ENCODE peak calls at places on chromosomes 6 and 20, in six cellular contexts. E is GM12891, Q is GM12878, T is HepG2, G is H1, A is K562. S is an unnamed sample.

GRCh38 chr6:23339268-23339667 is 769.9 kb downstream of the HDGFL1 start:
- DNase-seq in E (no peak), Q (no peak), T (no peak), G (no peak), A (no peak), S (no peak)

GRCh38 chr6:75922226-75922625 is 150.2 kb downstream of the IMPG1 start:
- DNase-seq in E (no peak), Q (no peak), T (no peak), G (no peak), A (no peak), S (no peak)

GRCh38 chr6:16496982-16497823 is 258.8 kb downstream of the GMPR start:
- DNase-seq in E (no peak), Q (no peak), T (no peak), G (no peak), A (no peak), S (no peak)

GRCh38 chr20:25984933-25985332 is 288.3 kb upstream of the ZNF337 start:
- DNase-seq in E (no peak), Q (no peak), T (no peak), G (no peak), A (peak), S (no peak)

GRCh38 chr6:101433141-101433540 is 39.6 kb downstream of the GRIK2 start:
- DNase-seq in E (no peak), Q (no peak), T (no peak), G (no peak), A (no peak), S (no peak)

GRCh38 chr6:17277256-17277655 is 3.9 kb upstream of the RBM24 start:
- DNase-seq in E (no peak), Q (no peak), T (no peak), G (no peak), A (no peak), S (no peak)

GRCh38 chr6:121216928-121217327 is 117.4 kb downstream of the TBC1D32 start:
- DNase-seq in E (no peak), Q (no peak), T (no peak), G (no peak), A (no peak), S (no peak)

GRCh38 chr6:149364558-149364957 is 35.5 kb upstream of the SUMO4 start:
- DNase-seq in E (no peak), Q (no peak), T (no peak), G (no peak), A (no peak), S (no peak)

GRCh38 chr20:40467703-40468411 is 221.2 kb downstream of the MAFB start:
- DNase-seq in E (no peak), Q (no peak), T (no peak), G (no peak), A (no peak), S (no peak)

GRCh38 chr6:19697744-19698290 is 139.4 kb upstream of the ID4 start:
- DNase-seq in E (no peak), Q (no peak), T (no peak), G (no peak), A (no peak), S (no peak)

GRCh38 chr20:48047453-48047852 is 262.2 kb upstream of the SULF2 start:
- DNase-seq in E (no peak), Q (no peak), T (no peak), G (no peak), A (no peak), S (no peak)

GRCh38 chr20:536426-537012 is 7.1 kb downstream of the CSNK2A1 start:
- DNase-seq in E (no peak), Q (no peak), T (no peak), G (no peak), A (no peak), S (no peak)
- TF ChIP-seq TAF1 in E (no peak), Q (no peak), T (no peak), G (no peak), A (no peak), S (no peak)

GRCh38 chr6:39791850-39792500 is at the start of gene DAAM2:
- DNase-seq in E (no peak), Q (no peak), T (no peak), G (peak), A (no peak), S (no peak)
- TF ChIP-seq POLR2AphosphoS5 in E (no peak), Q (no peak), T (no peak), G (no peak), A (no peak), S (no peak)

DNA sequence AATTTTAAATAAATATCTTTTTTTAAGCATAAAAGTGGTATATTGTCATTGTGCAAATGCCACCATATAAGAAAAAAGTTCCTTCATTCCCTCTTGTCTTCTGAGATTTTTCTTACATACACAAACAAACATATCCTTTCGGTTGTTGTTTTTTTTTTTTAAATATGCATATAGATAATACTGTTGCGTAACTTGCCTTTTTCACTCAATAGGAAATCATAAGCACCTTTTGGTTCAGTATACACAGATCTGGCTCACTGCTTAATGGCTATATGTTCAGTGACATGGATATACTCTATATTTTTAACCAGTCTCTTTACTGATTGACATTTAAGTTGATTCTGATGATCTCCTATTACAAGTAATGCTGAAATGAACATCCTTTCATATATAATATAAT is 40.1 kb downstream of the AKAP12 start:
- DNase-seq in E (no peak), Q (no peak), T (no peak), G (no peak), A (no peak), S (no peak)
- TF ChIP-seq POLR2A in E (no peak), Q (no peak), T (no peak), G (no peak), A (no peak), S (no peak)

GRCh38 chr6:158830736-158831135 is 11.6 kb upstream of the EZR start:
- DNase-seq in E (no peak), Q (no peak), T (no peak), G (no peak), A (no peak), S (no peak)
- TF ChIP-seq TAF1 in E (no peak), Q (no peak), T (no peak), G (no peak), A (no peak), S (no peak)

GRCh38 chr20:54179946-54180345 is 6.2 kb upstream of the CYP24A1 start:
- DNase-seq in E (no peak), Q (no peak), T (no peak), G (no peak), A (no peak), S (no peak)
- TF ChIP-seq POLR2AphosphoS5 in E (no peak), Q (no peak), T (no peak), G (no peak), A (no peak), S (no peak)

GRCh38 chr6:146336200-146336599 is 207.4 kb upstream of the RAB32 start:
- DNase-seq in E (no peak), Q (no peak), T (no peak), G (no peak), A (no peak), S (no peak)
- TF ChIP-seq POLR2A in E (no peak), Q (no peak), T (no peak), G (no peak), A (no peak), S (no peak)

GRCh38 chr6:7507600-7507999 is 33.9 kb upstream of the DSP start:
- DNase-seq in E (no peak), Q (no peak), T (no peak), G (no peak), A (no peak), S (no peak)

GRCh38 chr6:7512320-7512719 is 29.2 kb upstream of the DSP start:
- DNase-seq in E (no peak), Q (no peak), T (no peak), G (no peak), A (no peak), S (no peak)

GRCh38 chr6:7518853-7519252 is 22.6 kb upstream of the DSP start:
- DNase-seq in E (no peak), Q (no peak), T (no peak), G (no peak), A (no peak), S (no peak)

GRCh38 chr6:7515363-7515762 is 26.1 kb upstream of the DSP start:
- DNase-seq in E (no peak), Q (no peak), T (no peak), G (no peak), A (no peak), S (no peak)

DNA sequence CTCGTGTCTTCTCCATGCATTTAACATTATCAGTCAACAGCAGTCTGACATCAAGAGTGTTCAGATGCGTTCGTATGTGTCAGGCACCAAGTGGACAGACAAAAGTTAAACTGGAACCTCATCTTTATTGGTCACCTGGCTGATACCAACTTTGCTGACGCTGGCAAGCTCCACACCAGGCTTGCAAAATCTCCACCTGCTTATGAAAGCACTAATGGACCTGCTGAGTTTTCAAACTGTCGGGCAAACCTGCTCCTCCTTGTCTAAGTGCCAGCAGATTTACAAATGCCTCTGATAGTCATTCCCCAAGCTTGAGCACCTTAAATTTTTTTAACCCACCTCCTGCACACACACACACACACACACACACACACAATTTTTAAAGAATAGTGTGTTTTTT is 27.9 kb upstream of the DSP start:
- DNase-seq in E (no peak), Q (no peak), T (no peak), G (no peak), A (no peak), S (no peak)
- TF ChIP-seq TAF1 in E (no peak), Q (no peak), T (no peak), G (no peak), A (no peak), S (no peak)